ENCODE peak calls at places on chromosomes 11 and 22, in five cellular contexts. One of them, this sample, is unnamed.

GRCh38 chr11:57711414-57712255 is at the start of gene MED19:
- DNase-seq in MCF 10A: peak
- DNase-seq in epithelial cell of esophagus: peak
- DNase-seq in stomach: peak
- DNase-seq in Peyer's patch: peak
- DNase-seq in this sample: no peak

GRCh38 chr22:24455751-24456426 is 28.5 kb downstream of the ADORA2A start:
- DNase-seq in MCF 10A: no peak
- DNase-seq in epithelial cell of esophagus: no peak
- DNase-seq in Peyer's patch: no peak
- DNase-seq in stomach: no peak
- DNase-seq in this sample: no peak

GRCh38 chr22:45190473-45190872 is 26.7 kb downstream of the NUP50 start:
- DNase-seq in Peyer's patch: no peak
- DNase-seq in epithelial cell of esophagus: no peak
- DNase-seq in MCF 10A: no peak
- DNase-seq in stomach: no peak
- DNase-seq in this sample: no peak

GRCh38 chr11:79219186-79220045 is 221.4 kb downstream of the TENM4 start:
- DNase-seq in MCF 10A: peak
- DNase-seq in epithelial cell of esophagus: peak
- DNase-seq in Peyer's patch: no peak
- DNase-seq in stomach: no peak
- DNase-seq in this sample: no peak

GRCh38 chr11:121304750-121305149 is 12.2 kb downstream of the SC5D start:
- DNase-seq in epithelial cell of esophagus: no peak
- DNase-seq in MCF 10A: no peak
- DNase-seq in stomach: no peak
- DNase-seq in Peyer's patch: no peak
- DNase-seq in this sample: no peak

GRCh38 chr11:267491-267994 is 10.7 kb upstream of the NLRP6 start:
- DNase-seq in MCF 10A: peak
- DNase-seq in epithelial cell of esophagus: no peak
- DNase-seq in stomach: peak
- DNase-seq in Peyer's patch: peak
- DNase-seq in this sample: no peak

GRCh38 chr11:120714448-120714847 is 202.9 kb downstream of the GRIK4 start:
- DNase-seq in stomach: no peak
- DNase-seq in MCF 10A: no peak
- DNase-seq in Peyer's patch: no peak
- DNase-seq in epithelial cell of esophagus: no peak
- DNase-seq in this sample: no peak

GRCh38 chr22:30243671-30244465 is 2.7 kb downstream of the LIF start:
- DNase-seq in Peyer's patch: no peak
- DNase-seq in stomach: no peak
- DNase-seq in epithelial cell of esophagus: no peak
- DNase-seq in MCF 10A: no peak
- DNase-seq in this sample: no peak

GRCh38 chr22:24810043-24810749 is 4.2 kb downstream of the SGSM1 start:
- DNase-seq in stomach: peak
- DNase-seq in Peyer's patch: no peak
- DNase-seq in epithelial cell of esophagus: no peak
- DNase-seq in MCF 10A: no peak
- DNase-seq in this sample: no peak

GRCh38 chr22:35043251-35043931 is 22.6 kb upstream of the ISX start:
- DNase-seq in stomach: no peak
- DNase-seq in MCF 10A: peak
- DNase-seq in Peyer's patch: no peak
- DNase-seq in epithelial cell of esophagus: no peak
- DNase-seq in this sample: no peak
- TF ChIP-seq CTCF in stomach: no peak
- TF ChIP-seq CTCF in MCF 10A: no peak
- TF ChIP-seq CTCF in Peyer's patch: no peak
- TF ChIP-seq CTCF in epithelial cell of esophagus: no peak
- TF ChIP-seq CTCF in this sample: no peak

GRCh38 chr11:83523676-83524075 is 237.5 kb upstream of the CCDC90B start:
- DNase-seq in epithelial cell of esophagus: no peak
- DNase-seq in MCF 10A: no peak
- DNase-seq in Peyer's patch: no peak
- DNase-seq in stomach: no peak
- DNase-seq in this sample: no peak

GRCh38 chr11:83528225-83528624 is 242.1 kb upstream of the CCDC90B start:
- DNase-seq in stomach: no peak
- DNase-seq in MCF 10A: no peak
- DNase-seq in epithelial cell of esophagus: no peak
- DNase-seq in Peyer's patch: no peak
- DNase-seq in this sample: no peak

DNA sequence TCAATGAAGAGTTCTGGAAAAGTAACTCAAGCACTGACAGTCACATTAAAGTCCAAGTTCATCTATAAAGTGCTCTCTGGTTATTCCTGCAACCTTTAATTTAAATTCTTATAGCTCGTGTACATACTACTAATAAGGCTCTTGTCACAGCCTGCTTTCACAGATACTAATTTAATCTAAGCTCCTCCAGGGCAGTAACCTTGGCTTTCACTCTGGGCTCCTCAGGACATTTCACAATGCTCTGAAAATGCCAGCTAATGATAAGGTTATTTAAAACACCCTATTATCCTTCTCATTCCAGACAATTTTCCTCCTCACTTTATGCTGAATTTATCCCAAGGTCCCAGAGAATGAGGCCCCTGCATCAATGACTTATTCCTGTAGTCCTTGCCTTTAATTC is 242.7 kb upstream of the CCDC90B start:
- DNase-seq in MCF 10A: no peak
- DNase-seq in stomach: no peak
- DNase-seq in Peyer's patch: no peak
- DNase-seq in epithelial cell of esophagus: no peak
- DNase-seq in this sample: no peak
- TF ChIP-seq CTCF in MCF 10A: no peak
- TF ChIP-seq CTCF in stomach: no peak
- TF ChIP-seq CTCF in Peyer's patch: no peak
- TF ChIP-seq CTCF in epithelial cell of esophagus: no peak
- TF ChIP-seq CTCF in this sample: no peak

GRCh38 chr11:65187146-65187675 is 5.5 kb downstream of the CAPN1 start:
- DNase-seq in MCF 10A: no peak
- DNase-seq in Peyer's patch: no peak
- DNase-seq in epithelial cell of esophagus: no peak
- DNase-seq in stomach: no peak
- DNase-seq in this sample: no peak

GRCh38 chr11:65185166-65185565 is 3.4 kb downstream of the CAPN1 start:
- DNase-seq in epithelial cell of esophagus: no peak
- DNase-seq in MCF 10A: no peak
- DNase-seq in Peyer's patch: peak
- DNase-seq in stomach: no peak
- DNase-seq in this sample: no peak

GRCh38 chr11:65186701-65187100 is 5.0 kb downstream of the CAPN1 start:
- DNase-seq in MCF 10A: no peak
- DNase-seq in Peyer's patch: no peak
- DNase-seq in stomach: no peak
- DNase-seq in epithelial cell of esophagus: no peak
- DNase-seq in this sample: no peak

GRCh38 chr11:65184146-65184545 is 2.4 kb downstream of the CAPN1 start:
- DNase-seq in epithelial cell of esophagus: no peak
- DNase-seq in Peyer's patch: no peak
- DNase-seq in MCF 10A: no peak
- DNase-seq in stomach: peak
- DNase-seq in this sample: no peak

GRCh38 chr11:65185869-65186341 is 4.2 kb downstream of the CAPN1 start:
- DNase-seq in MCF 10A: no peak
- DNase-seq in Peyer's patch: no peak
- DNase-seq in stomach: no peak
- DNase-seq in epithelial cell of esophagus: no peak
- DNase-seq in this sample: no peak
- TF ChIP-seq CTCF in MCF 10A: peak
- TF ChIP-seq CTCF in Peyer's patch: no peak
- TF ChIP-seq CTCF in stomach: no peak
- TF ChIP-seq CTCF in epithelial cell of esophagus: no peak
- TF ChIP-seq CTCF in this sample: no peak

DNA sequence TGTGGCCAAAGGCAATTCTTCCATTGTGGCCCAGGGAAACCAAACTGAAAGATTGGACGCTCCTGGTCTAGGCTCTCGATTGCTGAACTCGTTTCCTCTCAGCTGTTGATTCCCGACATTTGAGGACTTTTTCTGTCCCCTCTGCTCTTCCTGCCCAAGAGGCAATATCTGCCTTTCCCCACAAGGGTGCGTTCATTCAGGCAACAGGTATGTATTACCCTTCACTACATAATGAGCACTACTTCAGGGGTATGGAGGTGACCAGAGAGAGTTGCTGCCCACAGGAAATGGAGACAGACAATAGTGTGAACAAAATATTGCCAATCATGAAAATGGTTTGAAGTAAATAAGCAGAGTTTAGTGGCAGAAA is 8.2 kb downstream of the PTH start:
- DNase-seq in Peyer's patch: no peak
- DNase-seq in epithelial cell of esophagus: peak
- DNase-seq in MCF 10A: peak
- DNase-seq in stomach: no peak
- DNase-seq in this sample: no peak
- TF ChIP-seq CTCF in Peyer's patch: no peak
- TF ChIP-seq CTCF in epithelial cell of esophagus: peak
- TF ChIP-seq CTCF in MCF 10A: no peak
- TF ChIP-seq CTCF in stomach: no peak
- TF ChIP-seq CTCF in this sample: no peak

GRCh38 chr11:16607675-16608644 is 130.5 kb upstream of the C11orf58 start:
- DNase-seq in stomach: peak
- DNase-seq in epithelial cell of esophagus: peak
- DNase-seq in MCF 10A: peak
- DNase-seq in Peyer's patch: no peak
- DNase-seq in this sample: no peak

GRCh38 chr11:16605440-16605970 is 132.9 kb upstream of the C11orf58 start:
- DNase-seq in epithelial cell of esophagus: peak
- DNase-seq in stomach: peak
- DNase-seq in Peyer's patch: no peak
- DNase-seq in MCF 10A: peak
- DNase-seq in this sample: no peak

GRCh38 chr11:16604784-16605439 is 133.5 kb upstream of the C11orf58 start:
- DNase-seq in stomach: peak
- DNase-seq in epithelial cell of esophagus: peak
- DNase-seq in Peyer's patch: no peak
- DNase-seq in MCF 10A: peak
- DNase-seq in this sample: no peak

GRCh38 chr11:16606784-16607674 is 131.4 kb upstream of the C11orf58 start:
- DNase-seq in MCF 10A: peak
- DNase-seq in epithelial cell of esophagus: peak
- DNase-seq in Peyer's patch: no peak
- DNase-seq in stomach: peak
- DNase-seq in this sample: no peak

GRCh38 chr11:16605971-16606783 is 132.3 kb upstream of the C11orf58 start:
- DNase-seq in stomach: peak
- DNase-seq in MCF 10A: peak
- DNase-seq in epithelial cell of esophagus: peak
- DNase-seq in Peyer's patch: peak
- DNase-seq in this sample: peak
- TF ChIP-seq CTCF in stomach: peak
- TF ChIP-seq CTCF in MCF 10A: peak
- TF ChIP-seq CTCF in epithelial cell of esophagus: peak
- TF ChIP-seq CTCF in Peyer's patch: peak
- TF ChIP-seq CTCF in this sample: peak

DNA sequence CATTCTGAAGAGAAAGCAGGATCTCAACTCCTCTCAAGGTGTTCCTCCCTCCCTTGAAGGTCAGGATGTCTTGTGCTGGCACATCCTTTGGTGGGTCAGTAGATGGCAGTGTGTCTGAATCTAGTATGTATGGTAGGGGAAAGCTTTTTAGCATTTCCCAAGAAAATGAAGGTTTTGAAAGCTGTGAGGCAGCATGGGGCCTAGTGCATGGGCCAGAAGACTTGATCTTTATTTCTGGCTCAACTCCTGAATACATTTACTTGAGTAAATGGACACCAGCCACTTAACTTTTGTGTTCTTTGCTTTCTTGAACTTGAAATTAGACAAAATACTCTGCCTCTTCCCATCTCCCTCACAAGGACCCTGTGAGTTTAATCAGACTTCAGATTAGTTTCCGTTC is 289.0 kb downstream of the CASP12 start:
- DNase-seq in stomach: no peak
- DNase-seq in epithelial cell of esophagus: peak
- DNase-seq in Peyer's patch: no peak
- DNase-seq in MCF 10A: peak
- DNase-seq in this sample: no peak
- TF ChIP-seq CTCF in stomach: peak
- TF ChIP-seq CTCF in epithelial cell of esophagus: peak
- TF ChIP-seq CTCF in Peyer's patch: peak
- TF ChIP-seq CTCF in MCF 10A: peak
- TF ChIP-seq CTCF in this sample: peak